ENCODE peak calls at places on chromosomes 13 and 19, in five cellular contexts. G is HFF-Myc, U is mucosa of descending colon, P is A549, K is uterus. N is an unnamed sample.

GRCh38 chr19:50224986-50225747 is 21.7 kb downstream of the MYH14 start:
- DNase-seq in G (no peak), U (no peak), P (no peak), K (no peak), N (no peak)

GRCh38 chr19:29690842-29691241 is 24.2 kb downstream of the C19orf12 start:
- DNase-seq in G (no peak), U (no peak), P (peak; percentile 79), K (no peak), N (peak; percentile 76)

GRCh38 chr19:50461066-50461875 is 15.0 kb upstream of the EMC10 start:
- DNase-seq in G (peak; percentile 45), U (no peak), P (peak; percentile 99), K (no peak), N (peak; percentile 65)

GRCh38 chr19:1045247-1045603 is 5.3 kb downstream of the ABCA7 start:
- DNase-seq in G (no peak), U (peak; percentile 88), P (peak; percentile 61), K (no peak), N (peak; percentile 40)

GRCh38 chr13:48985751-48986150 is 10.0 kb downstream of the FNDC3A start:
- DNase-seq in G (no peak), U (no peak), P (no peak), K (no peak), N (peak; percentile 23)

GRCh38 chr13:100989424-100989823 is 314.8 kb upstream of the TMTC4 start:
- DNase-seq in G (no peak), U (no peak), P (no peak), K (no peak), N (no peak)

GRCh38 chr13:110291286-110291685 is 15.7 kb downstream of the COL4A1 start:
- DNase-seq in G (no peak), U (no peak), P (no peak), K (no peak), N (no peak)

GRCh38 chr13:106534844-106535551 is 464 bp downstream of the EFNB2 start:
- DNase-seq in G (no peak), U (peak; percentile 65), P (peak; percentile 17), K (no peak), N (peak; percentile 27)

GRCh38 chr13:97113231-97114001 is 108.7 kb upstream of the MBNL2 start:
- DNase-seq in G (no peak), U (no peak), P (no peak), K (peak; percentile 26), N (no peak)

GRCh38 chr19:45786533-45786894 is 4.2 kb upstream of the DMPK start:
- DNase-seq in G (no peak), U (no peak), P (no peak), K (no peak), N (no peak)

GRCh38 chr19:45784096-45784495 is 1.8 kb upstream of the DMPK start:
- DNase-seq in G (no peak), U (no peak), P (no peak), K (no peak), N (no peak)

GRCh38 chr19:45785781-45786532 is 3.7 kb upstream of the DMPK start:
- DNase-seq in G (no peak), U (no peak), P (no peak), K (no peak), N (no peak)

GRCh38 chr19:45782820-45783785 is 813 bp upstream of the DMPK start:
- DNase-seq in G (no peak), U (no peak), P (peak; percentile 84), K (peak; percentile 86), N (peak; percentile 71)

GRCh38 chr19:45785097-45785496 is 2.8 kb upstream of the DMPK start:
- DNase-seq in G (no peak), U (no peak), P (no peak), K (no peak), N (no peak)
- TF ChIP-seq CTCF in G (no peak), U (no peak), P (no peak), K (no peak), N (no peak)

GRCh38 chr19:40642062-40642706 is 41.0 kb downstream of the LTBP4 start:
- DNase-seq in G (no peak), U (no peak), P (no peak), K (no peak), N (no peak)

GRCh38 chr19:40639638-40639982 is 38.4 kb downstream of the LTBP4 start:
- DNase-seq in G (no peak), U (no peak), P (no peak), K (no peak), N (no peak)

GRCh38 chr19:40640744-40641143 is 39.6 kb downstream of the LTBP4 start:
- DNase-seq in G (no peak), U (no peak), P (no peak), K (no peak), N (no peak)

GRCh38 chr19:40641306-40641705 is 40.1 kb downstream of the LTBP4 start:
- DNase-seq in G (no peak), U (no peak), P (no peak), K (no peak), N (no peak)

DNA sequence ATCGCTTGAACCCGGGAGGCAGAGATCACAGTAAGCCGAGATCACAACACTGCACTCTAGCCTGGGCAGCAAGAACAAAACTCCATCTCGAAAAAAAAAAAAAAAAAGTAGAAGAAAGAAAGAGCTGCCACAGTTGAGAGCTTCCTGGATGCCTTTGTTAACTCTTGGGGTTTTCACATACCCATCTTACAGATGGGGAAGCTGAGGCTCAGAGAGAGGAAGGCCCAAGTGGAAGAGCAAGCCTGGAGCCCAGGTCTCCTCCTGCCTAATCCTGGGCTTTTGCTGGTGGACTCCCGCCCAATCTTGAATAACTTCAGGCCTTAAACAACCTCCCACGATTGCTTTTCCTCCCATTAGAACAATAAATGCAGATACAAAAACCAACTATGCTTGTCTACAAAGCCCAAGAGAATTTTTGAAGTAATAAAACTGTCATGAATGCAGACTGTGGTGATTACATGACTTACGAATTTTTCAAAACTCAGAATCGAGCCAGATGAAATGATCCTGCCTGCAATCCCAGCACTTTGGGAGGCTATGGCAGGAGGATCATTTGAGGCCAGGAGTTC is 41.7 kb downstream of the LTBP4 start:
- DNase-seq in G (no peak), U (no peak), P (no peak), K (no peak), N (peak; percentile 68)
- H3K4me3 ChIP-seq in G (no peak overlapping the region), U (no peak overlapping the region), P (no peak overlapping the region), K (no peak overlapping the region), N (no peak overlapping the region)

GRCh38 chr19:13872695-13873389 is 4.1 kb upstream of the NANOS3 start:
- DNase-seq in G (no peak), U (no peak), P (peak; percentile 71), K (no peak), N (no peak)
- TF ChIP-seq CTCF in G (no peak), U (no peak), P (peak; percentile 37), K (no peak), N (no peak)

GRCh38 chr19:48870048-48870447 is 1.6 kb upstream of the PLEKHA4 start:
- DNase-seq in G (no peak), U (no peak), P (no peak), K (no peak), N (no peak)

GRCh38 chr19:48866692-48867091 is 1.7 kb downstream of the PLEKHA4 start:
- DNase-seq in G (no peak), U (no peak), P (no peak), K (no peak), N (no peak)

GRCh38 chr19:48867922-48868195 is 558 bp downstream of the PLEKHA4 start:
- DNase-seq in G (no peak), U (peak; percentile 58), P (no peak), K (no peak), N (no peak)

GRCh38 chr19:48867119-48867921 is 1.1 kb downstream of the PLEKHA4 start:
- DNase-seq in G (no peak), U (no peak), P (no peak), K (no peak), N (no peak)

GRCh38 chr19:48868196-48868886 is at the start of gene PLEKHA4:
- DNase-seq in G (no peak), U (peak; percentile 68), P (no peak), K (peak; percentile 80), N (peak; percentile 61)
- H3K4me3 ChIP-seq in G (peak within 1 kb of the TSS; percentile 53), U (no peak within 1 kb of the TSS), P (no peak within 1 kb of the TSS), K (peak within 1 kb of the TSS; percentile 47), N (peak within 1 kb of the TSS; percentile 67)

GRCh38 chr19:42028304-42029216 is 34.5 kb upstream of the ATP1A3 start:
- DNase-seq in G (no peak), U (no peak), P (no peak), K (no peak), N (no peak)
- TF ChIP-seq CTCF in G (peak; percentile 87), U (no peak), P (peak; percentile 48), K (no peak), N (peak; percentile 59)

GRCh38 chr19:45173816-45174215 is 4.2 kb downstream of the TRAPPC6A start:
- DNase-seq in G (no peak), U (no peak), P (no peak), K (no peak), N (peak; percentile 74)

GRCh38 chr19:45171211-45171623 is 6.8 kb downstream of the TRAPPC6A start:
- DNase-seq in G (no peak), U (no peak), P (no peak), K (no peak), N (no peak)

GRCh38 chr19:45170146-45171106 is 7.6 kb downstream of the TRAPPC6A start:
- DNase-seq in G (no peak), U (no peak), P (no peak), K (no peak), N (no peak)

GRCh38 chr19:45172611-45173208 is 5.3 kb downstream of the TRAPPC6A start:
- DNase-seq in G (no peak), U (no peak), P (no peak), K (no peak), N (no peak)

DNA sequence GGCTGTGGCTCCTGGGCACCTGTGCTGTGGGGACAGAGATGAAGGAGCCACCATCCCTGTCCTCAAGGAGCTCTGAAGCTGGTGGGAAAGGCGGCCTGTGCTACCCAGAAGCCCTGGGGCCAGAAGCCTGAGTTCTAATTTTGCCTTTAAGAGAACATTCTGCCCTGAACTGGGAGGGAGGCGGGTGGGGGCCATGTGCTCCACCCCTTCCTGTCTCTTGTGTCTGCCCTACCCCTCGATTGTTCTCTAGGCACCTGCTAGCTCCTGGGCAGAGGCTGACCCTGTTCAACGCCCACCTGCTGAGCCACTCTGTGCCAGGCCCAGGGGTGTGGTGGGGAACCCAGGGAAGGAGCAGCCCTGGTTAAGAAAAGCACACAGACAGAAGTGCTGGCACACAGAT is 5.9 kb downstream of the TRAPPC6A start:
- DNase-seq in G (no peak), U (no peak), P (no peak), K (no peak), N (no peak)
- H3K4me3 ChIP-seq in G (no peak overlapping the region), U (no peak overlapping the region), P (no peak overlapping the region), K (no peak overlapping the region), N (no peak overlapping the region)

DNA sequence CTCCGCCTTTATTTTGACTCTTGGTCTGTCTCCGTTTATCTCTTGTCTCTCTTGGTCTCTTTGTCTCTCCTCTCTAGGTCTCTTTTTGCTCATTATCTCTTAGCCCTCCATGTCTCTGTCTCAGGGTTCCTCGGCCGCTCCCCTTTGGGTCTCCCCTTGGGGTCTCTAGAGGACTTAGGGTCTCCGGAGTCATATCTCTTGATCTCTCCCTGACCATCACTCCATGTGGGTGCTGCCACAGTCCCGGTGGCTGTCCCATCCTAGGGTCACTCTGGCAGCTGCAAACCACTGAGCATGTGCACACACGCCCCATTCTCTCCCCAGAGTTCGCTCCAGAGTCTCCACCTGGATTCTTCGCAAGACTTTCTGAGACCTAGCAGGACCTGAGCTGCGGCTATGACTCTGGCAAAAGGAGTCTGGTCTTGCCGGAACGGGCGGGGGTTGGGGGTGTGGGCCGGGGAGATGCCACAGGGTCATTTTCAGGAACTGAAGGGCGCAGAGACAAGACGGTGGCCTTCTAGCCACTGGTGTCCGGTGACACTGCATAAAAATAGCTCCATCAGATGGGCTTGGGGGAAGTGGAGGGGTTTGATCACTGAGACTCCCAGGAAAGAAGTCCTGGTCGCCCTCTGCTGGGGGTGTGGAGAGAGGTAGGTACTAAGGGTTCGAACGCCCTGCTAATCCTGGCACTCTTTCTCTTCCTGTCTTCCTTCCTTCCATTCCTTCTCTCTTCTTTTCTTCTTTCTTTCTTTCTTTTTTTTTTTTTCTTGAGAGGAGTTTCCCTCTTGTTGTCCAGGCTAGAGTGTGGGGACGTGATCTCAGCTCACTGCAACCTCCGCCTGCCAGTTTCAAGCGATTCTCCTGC is 1.2 kb upstream of the KCNA7 start:
- DNase-seq in G (no peak), U (no peak), P (peak; percentile 65), K (no peak), N (peak; percentile 18)
- TF ChIP-seq CTCF in G (peak; percentile 23), U (no peak), P (peak; percentile 62), K (no peak), N (peak; percentile 35)

N was measured in fibroblast of mammary gland.